ENCODE peak calls at places on chromosomes 6 and 20, in six cellular contexts. H is stimulated activated CD4-positive, alpha-beta T cell treated with anti-CD3 and anti-CD28 coated beads, Interleukin-1b, Interleukin-23, amount 100 ng/mL, for 1 hour; P is NCI-H2081; Q is HEK293T; I is lung microvascular endothelial cell; N is NCI-H460. D is an unnamed sample.

GRCh38 chr6:145669627-145670034 is 65.7 kb downstream of the EPM2A start:
- DNase-seq in P (no peak), N (no peak), I (peak; percentile 83), H (no peak), Q (no peak), D (no peak)

GRCh38 chr6:43070028-43070632 is 6.0 kb upstream of the PTK7 start:
- DNase-seq in H (no peak), P (peak; percentile 32), N (peak; percentile 24), I (peak; percentile 55), Q (peak; percentile 67), D (no peak)

GRCh38 chr20:2729251-2729713 is 36.7 kb downstream of the EBF4 start:
- DNase-seq in I (no peak), Q (no peak), P (no peak), H (no peak), N (no peak), D (no peak)

GRCh38 chr20:33419140-33419974 is 18.0 kb upstream of the CDK5RAP1 start:
- DNase-seq in I (no peak), P (no peak), N (no peak), Q (no peak), H (no peak), D (no peak)

GRCh38 chr6:151391021-151391470 is 313 bp downstream of the ZBTB2 start:
- DNase-seq in I (peak; percentile 77), N (peak; percentile 47), H (peak; percentile 72), P (peak; percentile 52), Q (peak; percentile 72), D (no peak)

GRCh38 chr6:19979059-19979458 is 141.9 kb downstream of the ID4 start:
- DNase-seq in Q (no peak), P (no peak), I (no peak), H (no peak), N (no peak), D (no peak)

GRCh38 chr20:60255866-60256265 is 297.6 kb downstream of the CDH26 start:
- DNase-seq in H (no peak), P (no peak), I (no peak), Q (no peak), N (no peak), D (no peak)

GRCh38 chr6:74557236-74557635 is 648.6 kb downstream of the COL12A1 start:
- DNase-seq in H (no peak), N (no peak), Q (no peak), P (no peak), I (no peak), D (no peak)

GRCh38 chr6:39088331-39088730 is 26.7 kb downstream of the SAYSD1 start:
- DNase-seq in Q (peak; percentile 63), N (peak; percentile 5), I (peak; percentile 59), H (no peak), P (no peak), D (no peak)

D was measured in cerebellar nuclear complex.